ENCODE peak calls at places on chromosomes 13 and 19, in five cellular contexts. M is uterus, P is OCI-LY7, J is cardiac muscle cell, T is heart right ventricle. G is an unnamed sample.

GRCh38 chr13:95920485-95920884 is 132.7 kb downstream of the UGGT2 start:
- DNase-seq in J (no peak), M (no peak), T (no peak), P (no peak), G (no peak)

GRCh38 chr13:44389856-44390255 is 16.2 kb downstream of the SERP2 start:
- DNase-seq in P (no peak), J (no peak), T (no peak), M (no peak), G (no peak)

GRCh38 chr13:31081316-31081715 is 80.4 kb downstream of the HSPH1 start:
- DNase-seq in M (no peak), J (no peak), P (no peak), T (no peak), G (no peak)

GRCh38 chr13:81334481-81334880 is 993.6 kb upstream of the SPRY2 start:
- DNase-seq in J (no peak), T (no peak), M (no peak), P (no peak), G (no peak)

GRCh38 chr19:50517704-50518075 is 4.0 kb upstream of the ASPDH start:
- DNase-seq in M (no peak), T (no peak), P (no peak), J (no peak), G (no peak)

GRCh38 chr13:39599842-39600241 is 3.2 kb downstream of the LHFPL6 start:
- DNase-seq in P (no peak), M (no peak), J (peak), T (no peak), G (no peak)

GRCh38 chr19:7869910-7870511 is 4.2 kb downstream of the PRR36 start:
- DNase-seq in P (peak), J (no peak), T (peak), M (peak), G (no peak)

GRCh38 chr19:45500918-45501729 is 2.9 kb downstream of the PPM1N start:
- DNase-seq in M (no peak), J (no peak), T (no peak), P (no peak), G (no peak)

GRCh38 chr19:58033741-58034475 is at the start of gene ZSCAN1:
- DNase-seq in T (peak), P (no peak), J (peak), M (peak), G (peak)

GRCh38 chr13:27793377-27794074 is 1.2 kb downstream of the GSX1 start:
- DNase-seq in J (no peak), M (no peak), P (no peak), T (no peak), G (no peak)

GRCh38 chr13:42305503-42305902 is 33.6 kb downstream of the AKAP11 start:
- DNase-seq in P (no peak), J (no peak), M (no peak), T (no peak), G (no peak)

GRCh38 chr13:31074750-31075149 is 87.0 kb downstream of the HSPH1 start:
- DNase-seq in J (no peak), M (no peak), P (peak), T (no peak), G (no peak)

GRCh38 chr19:5138606-5139594 is 170.0 kb downstream of the KDM4B start:
- DNase-seq in T (peak), J (peak), M (no peak), P (no peak), G (no peak)

GRCh38 chr13:75870397-75870801 is 234.3 kb downstream of the LMO7 start:
- DNase-seq in P (peak), J (peak), M (no peak), T (no peak), G (no peak)

GRCh38 chr19:35828694-35829301 is 16.2 kb upstream of the PRODH2 start:
- DNase-seq in T (peak), P (peak), J (peak), M (peak), G (no peak)

GRCh38 chr19:4051175-4052101 is 15.3 kb downstream of the ZBTB7A start:
- DNase-seq in J (peak), T (no peak), P (no peak), M (peak), G (no peak)

GRCh38 chr19:40542197-40542859 is 34.3 kb upstream of the SHKBP1 start:
- DNase-seq in P (no peak), T (peak), M (peak), J (peak), G (no peak)

GRCh38 chr19:42303876-42304275 is 1.5 kb upstream of the PAFAH1B3 start:
- DNase-seq in M (no peak), T (no peak), J (no peak), P (no peak), G (no peak)

GRCh38 chr19:34404109-34404909 is at the start of gene PDCD2L:
- DNase-seq in P (peak), T (peak), M (peak), J (peak), G (peak)

GRCh38 chr13:113879506-113880360 is 15.9 kb upstream of the GAS6 start:
- DNase-seq in P (no peak), M (no peak), T (no peak), J (no peak), G (no peak)

GRCh38 chr19:27740396-27740795 is 1472.6 kb downstream of the UQCRFS1 start:
- DNase-seq in T (no peak), P (no peak), M (no peak), J (no peak), G (no peak)

GRCh38 chr13:113411216-113412023 is 41.9 kb downstream of the ADPRHL1 start:
- DNase-seq in P (no peak), T (peak), M (no peak), J (peak), G (peak)

GRCh38 chr13:73672492-73672891 is 461.7 kb downstream of the KLF12 start:
- DNase-seq in M (no peak), T (no peak), J (no peak), P (no peak), G (no peak)

GRCh38 chr13:111913790-111914189 is 153.2 kb upstream of the SOX1 start:
- DNase-seq in J (no peak), P (no peak), T (no peak), M (no peak), G (no peak)

GRCh38 chr19:57850553-57851017 is 926 bp downstream of the ZNF587 start:
- DNase-seq in T (peak), J (peak), P (peak), M (no peak), G (no peak)

GRCh38 chr19:55909801-55910200 is 22.3 kb downstream of the NLRP13 start:
- DNase-seq in T (no peak), M (no peak), P (no peak), J (no peak), G (no peak)

GRCh38 chr19:16200038-16200775 is 2.5 kb downstream of the AP1M1 start:
- DNase-seq in P (no peak), J (peak), M (no peak), T (no peak), G (no peak)

DNA sequence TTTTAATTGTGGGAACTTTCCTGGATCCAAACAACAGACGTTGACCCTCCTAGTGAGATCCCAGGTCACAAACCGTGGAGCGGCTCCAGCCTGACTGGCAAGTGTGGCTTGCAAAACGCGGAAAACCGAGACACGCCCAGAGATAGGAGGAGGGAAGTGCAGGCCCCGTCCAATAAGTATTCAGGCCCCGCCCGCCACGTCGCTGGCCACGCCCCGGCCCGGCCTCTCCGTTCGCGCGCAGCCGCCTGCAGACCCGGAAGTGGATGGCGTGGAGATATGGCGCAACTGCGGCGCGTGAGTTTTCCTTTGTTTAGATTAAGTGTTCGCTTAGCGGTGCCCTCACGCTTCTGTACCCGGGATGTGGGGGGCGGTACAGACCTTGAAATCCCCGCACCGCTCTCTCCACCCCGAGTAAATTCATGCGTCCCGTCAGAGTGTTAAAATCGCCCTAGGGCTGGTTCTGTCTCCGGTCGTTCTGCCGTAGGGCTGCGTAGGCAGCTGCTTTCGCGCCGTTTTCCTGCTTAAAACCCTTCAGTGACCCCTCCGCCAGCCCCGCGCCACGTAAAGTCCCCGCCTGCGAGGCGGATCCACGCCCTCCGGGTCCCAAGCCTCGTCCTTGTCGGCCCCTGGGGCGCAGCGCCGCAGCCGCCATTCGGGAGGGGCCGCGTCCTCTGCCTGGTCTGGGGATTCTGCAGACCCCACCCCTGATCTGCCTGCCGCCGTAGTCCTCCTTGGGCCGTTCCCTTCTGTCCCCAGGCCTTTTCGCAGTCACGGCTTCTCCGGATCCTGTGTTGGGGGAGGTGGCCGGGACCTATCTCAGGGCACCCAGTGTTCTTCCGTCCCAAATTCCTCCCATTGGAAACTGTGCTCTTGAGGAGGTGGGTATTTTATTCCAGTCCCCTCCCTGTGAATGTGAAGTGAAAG is at the start of gene ZNF766:
- DNase-seq in P (peak), J (peak), T (peak), M (peak), G (peak)
- TF ChIP-seq CTCF in P (no peak), J (no peak), T (no peak), M (no peak), G (no peak)

DNA sequence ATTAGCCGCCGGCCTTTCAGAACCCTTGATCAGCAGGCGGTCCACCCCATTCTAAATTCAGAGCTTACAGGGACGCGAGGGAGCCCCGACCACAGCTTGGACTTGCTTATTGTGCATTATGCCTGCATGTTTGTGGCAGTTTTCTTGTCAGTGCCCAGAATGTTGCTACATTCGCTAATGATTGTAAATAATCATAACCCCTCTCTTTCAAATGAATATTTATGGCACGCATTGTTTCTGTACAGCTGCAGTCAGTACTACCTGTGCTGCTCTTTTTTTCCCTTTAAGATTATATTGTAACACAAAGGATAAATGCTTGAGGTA is 321 bp upstream of the VPS36 start:
- DNase-seq in P (no peak), T (no peak), M (no peak), J (no peak), G (no peak)
- H3K4me3 ChIP-seq in P (peak), T (no peak), M (no peak), J (no peak), G (peak)

DNA sequence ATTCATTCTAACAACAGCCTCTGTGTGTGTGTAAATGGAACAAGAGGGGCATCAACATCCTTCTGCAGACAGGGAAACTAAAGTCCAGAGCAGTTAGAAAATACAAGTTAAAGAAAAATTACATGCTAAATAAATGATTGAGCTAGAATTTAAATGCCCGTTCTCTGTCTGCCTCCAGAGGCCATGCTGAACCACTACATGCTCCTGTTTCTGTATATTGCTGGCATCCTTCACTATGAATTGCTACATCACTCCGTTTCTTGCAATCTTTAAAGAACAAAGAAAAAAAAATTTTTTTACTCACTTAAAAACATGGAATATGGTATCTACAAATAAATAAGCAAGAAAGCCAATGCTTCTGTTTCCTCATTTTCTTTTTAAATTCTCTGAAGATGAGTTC is 47.9 kb downstream of the DCT start:
- DNase-seq in M (no peak), J (peak), P (no peak), T (no peak), G (no peak)
- TF ChIP-seq CTCF in M (no peak), J (peak), P (no peak), T (no peak), G (no peak)

GRCh38 chr13:49404621-49405020 is 39.2 kb downstream of the CAB39L start:
- DNase-seq in T (no peak), J (no peak), P (peak), M (no peak), G (no peak)

GRCh38 chr13:49395416-49396277 is 48.2 kb downstream of the CAB39L start:
- DNase-seq in P (no peak), J (no peak), T (no peak), M (peak), G (no peak)

GRCh38 chr13:49403966-49404365 is 39.9 kb downstream of the CAB39L start:
- DNase-seq in T (no peak), J (no peak), P (no peak), M (no peak), G (no peak)

GRCh38 chr13:49399801-49400472 is 43.9 kb downstream of the CAB39L start:
- DNase-seq in J (no peak), P (peak), T (no peak), M (no peak), G (no peak)

DNA sequence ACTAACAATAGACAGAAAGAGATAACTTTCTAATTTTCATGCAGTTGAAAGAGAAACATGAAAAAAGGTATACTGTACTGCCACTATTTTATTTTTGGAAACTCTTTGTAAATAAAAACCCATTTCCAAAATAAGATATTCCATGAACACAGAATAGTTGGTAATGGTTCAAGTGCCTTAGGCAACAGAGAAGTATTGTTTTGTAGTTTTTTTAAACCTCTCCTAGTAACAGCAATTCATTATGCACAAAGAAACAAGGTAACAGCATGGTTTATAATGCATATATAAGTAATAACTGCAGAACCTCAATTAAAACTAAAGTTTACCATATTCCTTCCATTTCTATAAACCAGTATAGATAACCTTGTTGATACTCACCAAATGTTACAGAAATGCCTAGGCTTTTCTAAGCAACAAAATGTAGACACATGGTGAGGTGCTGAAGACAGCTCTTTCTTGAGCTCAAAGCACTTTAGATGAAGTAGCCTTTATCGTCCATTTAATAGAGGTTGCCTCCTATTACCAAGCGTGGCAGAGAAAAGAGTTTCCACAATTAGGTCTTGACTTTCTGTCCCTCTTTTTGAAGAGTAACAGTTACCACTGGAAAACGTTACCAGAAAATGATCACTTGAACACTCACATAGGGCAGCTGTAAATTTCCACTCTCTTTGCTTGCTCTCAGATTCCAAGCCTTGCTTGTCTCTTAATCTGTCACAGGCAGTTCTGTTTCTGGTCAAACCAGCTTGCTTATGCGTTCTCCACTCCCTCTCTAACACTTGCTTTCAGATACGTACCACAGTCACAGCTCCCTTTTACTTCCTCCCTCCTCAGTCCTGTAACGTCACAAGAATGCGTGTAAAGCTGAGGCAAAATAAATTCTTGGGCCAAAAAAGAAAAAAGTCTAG is 42.9 kb downstream of the CAB39L start:
- DNase-seq in J (peak), M (peak), P (peak), T (peak), G (peak)
- H3K4me3 ChIP-seq in J (peak), M (peak), P (peak), T (no peak), G (no peak)

GRCh38 chr13:18995259-18995873 is 186.3 kb downstream of the TUBA3C start:
- DNase-seq in J (no peak), T (no peak), P (no peak), M (no peak), G (no peak)
- TF ChIP-seq CTCF in J (no peak), T (no peak), P (no peak), M (no peak), G (no peak)

GRCh38 chr19:13463296-13463695 is 43.0 kb downstream of the CACNA1A start:
- DNase-seq in M (no peak), T (peak), J (peak), P (peak), G (no peak)

GRCh38 chr19:13460045-13460444 is 46.2 kb downstream of the CACNA1A start:
- DNase-seq in M (no peak), J (no peak), P (no peak), T (no peak), G (no peak)

GRCh38 chr19:13459351-13459750 is 46.9 kb downstream of the CACNA1A start:
- DNase-seq in T (no peak), M (no peak), J (no peak), P (no peak), G (no peak)

GRCh38 chr19:13466697-13467096 is 39.6 kb downstream of the CACNA1A start:
- DNase-seq in J (no peak), M (no peak), T (no peak), P (no peak), G (no peak)

GRCh38 chr19:13461536-13461935 is 44.7 kb downstream of the CACNA1A start:
- DNase-seq in T (no peak), P (no peak), J (no peak), M (no peak), G (no peak)
- H3K4me3 ChIP-seq in T (no peak), P (no peak), J (no peak), M (no peak), G (no peak)

DNA sequence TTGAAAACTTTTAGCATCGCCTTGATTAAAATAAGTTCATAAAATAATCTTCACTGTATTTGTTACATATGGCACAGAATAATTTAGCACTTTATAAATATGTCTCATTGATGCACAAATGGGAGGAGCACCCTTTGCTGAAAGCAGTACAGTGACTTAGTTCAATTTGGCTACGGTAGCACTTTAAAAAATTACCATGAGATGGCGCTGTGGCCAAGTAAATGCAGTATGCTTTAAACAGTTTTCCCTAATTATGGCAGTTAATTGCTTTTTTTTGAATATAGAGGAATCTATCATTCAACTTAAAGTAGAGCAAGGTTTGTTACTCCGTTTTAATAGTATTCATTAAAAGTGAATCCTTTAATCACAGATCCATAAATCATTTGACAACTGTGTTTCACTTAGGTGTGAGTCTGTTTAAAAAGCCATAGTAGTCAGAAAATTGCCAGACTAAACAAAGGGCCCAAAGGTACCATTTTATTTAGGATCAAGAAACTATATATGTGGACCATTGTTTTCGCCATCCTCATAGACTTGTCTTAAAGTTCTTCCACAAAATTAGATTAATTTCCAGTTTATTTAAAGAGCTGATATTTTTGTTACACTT is 34.7 kb upstream of the ESD start:
- DNase-seq in M (peak), J (peak), P (peak), T (peak), G (no peak)
- TF ChIP-seq CTCF in M (peak), J (peak), P (peak), T (peak), G (peak)

DNA sequence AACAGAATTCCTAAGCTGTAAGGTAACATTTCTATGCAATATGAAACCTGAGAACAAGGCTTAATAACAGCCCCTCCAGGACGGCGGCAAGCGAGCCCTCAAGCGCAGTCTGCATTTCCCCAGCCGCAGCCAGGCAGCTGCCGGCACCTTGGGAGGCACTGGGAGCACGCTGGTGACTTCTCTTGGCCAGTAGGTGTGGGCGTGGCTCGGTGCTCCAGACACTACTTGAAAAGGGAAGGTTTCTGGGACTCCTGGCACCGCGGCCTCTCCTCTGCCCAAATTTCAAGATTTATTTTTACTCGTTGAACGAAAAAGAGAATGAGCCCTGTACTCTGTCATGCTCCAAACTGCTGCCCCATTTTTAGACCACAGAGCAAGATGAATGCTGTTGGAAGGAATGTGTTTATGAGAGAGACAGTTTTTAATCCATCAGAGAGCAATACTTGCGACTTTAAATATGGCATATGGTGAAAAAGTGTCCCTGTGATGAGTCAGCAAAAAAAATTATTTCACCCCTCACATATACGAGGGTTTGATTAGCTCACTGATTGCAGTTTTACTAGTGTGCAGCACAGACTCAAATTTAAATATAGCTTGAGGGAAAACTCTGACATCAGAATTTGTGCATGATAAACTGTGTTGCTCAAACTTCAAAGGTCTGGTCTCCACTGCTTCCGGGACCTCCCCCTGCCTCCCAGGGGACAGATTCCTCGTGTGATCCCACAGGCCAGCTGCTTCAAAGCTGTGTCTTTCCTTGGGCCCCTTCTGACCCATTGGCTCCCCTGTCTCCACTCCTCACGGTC is 81.3 kb downstream of the COL4A2 start:
- DNase-seq in M (peak), P (no peak), T (peak), J (peak), G (no peak)
- H3K4me3 ChIP-seq in M (no peak), P (no peak), T (no peak), J (no peak), G (peak)